ENCODE peak calls at places on chromosome 7, in ten cellular contexts. E is sigmoid colon, G is HepG2, Z is A549, K is K562, B is stomach, P is SK-N-SH, R is suprapubic skin, X is tibial nerve, N is ovary. Y is an unnamed sample.

GRCh38 chr7:112484671-112485097 is 3.9 kb downstream of the LSMEM1 start:
- DNase-seq in G (peak), P (no peak), E (peak), R (peak), N (no peak), Z (peak), K (peak), X (no peak), B (no peak), Y (no peak)

GRCh38 chr7:99404235-99404976 is 4.0 kb downstream of the PDAP1 start:
- DNase-seq in P (no peak), R (no peak), Z (no peak), G (no peak), E (no peak), N (no peak), K (no peak), X (no peak), B (no peak), Y (no peak)

GRCh38 chr7:55254242-55254595 is 110.9 kb upstream of the LANCL2 start:
- DNase-seq in Z (no peak), R (no peak), K (no peak), N (no peak), P (no peak), E (no peak), G (no peak), B (no peak), X (no peak), Y (no peak)

GRCh38 chr7:38903057-38903456 is 5.9 kb downstream of the VPS41 start:
- DNase-seq in K (no peak), Z (no peak), X (no peak), N (no peak), P (no peak), G (no peak), E (no peak), R (no peak), B (no peak), Y (no peak)

GRCh38 chr7:111711426-111712065 is 149.3 kb upstream of the IMMP2L start:
- DNase-seq in B (no peak), Z (no peak), K (no peak), G (no peak), P (no peak), R (no peak), X (no peak), E (no peak), N (no peak), Y (no peak)

GRCh38 chr7:108335264-108335918 is 120.8 kb downstream of the NRCAM start:
- DNase-seq in Z (no peak), G (no peak), N (no peak), X (peak), B (no peak), E (no peak), R (no peak), P (peak), K (no peak), Y (no peak)

GRCh38 chr7:131425992-131426391 is 98.3 kb downstream of the MKLN1 start:
- DNase-seq in B (no peak), G (no peak), X (peak), R (no peak), E (no peak), P (no peak), Z (no peak), N (no peak), K (no peak), Y (no peak)

GRCh38 chr7:7731732-7732131 is 13.3 kb upstream of the RPA3 start:
- DNase-seq in G (peak), Z (no peak), B (no peak), P (no peak), N (no peak), K (no peak), E (no peak), X (no peak), R (no peak), Y (no peak)

GRCh38 chr7:3518546-3518945 is 217.5 kb downstream of the SDK1 start:
- DNase-seq in G (no peak), P (no peak), E (no peak), R (no peak), Z (no peak), N (no peak), B (no peak), X (no peak), K (no peak), Y (no peak)

GRCh38 chr7:155670521-155670920 is 26.1 kb downstream of the RBM33 start:
- DNase-seq in R (no peak), N (no peak), E (no peak), P (no peak), X (no peak), Z (no peak), K (no peak), B (no peak), G (no peak), Y (no peak)

GRCh38 chr7:5594616-5595544 is 171.2 kb upstream of the TNRC18 start:
- DNase-seq in R (peak), E (no peak), Z (no peak), K (peak), G (no peak), B (no peak), N (peak), P (peak), X (no peak), Y (no peak)

GRCh38 chr7:75608451-75609122 is 116.5 kb downstream of the SPDYE5 start:
- DNase-seq in G (no peak), X (no peak), Z (no peak), B (no peak), R (no peak), E (no peak), P (no peak), N (no peak), K (no peak), Y (no peak)

GRCh38 chr7:74365320-74366022 is 76.3 kb downstream of the CLIP2 start:
- DNase-seq in K (peak), G (peak), R (no peak), P (peak), X (peak), N (peak), Z (peak), B (no peak), E (peak), Y (no peak)

GRCh38 chr7:26900283-26900682 is 35.9 kb upstream of the SKAP2 start:
- DNase-seq in Z (no peak), K (no peak), B (no peak), X (no peak), R (no peak), N (no peak), E (no peak), G (no peak), P (no peak), Y (no peak)

GRCh38 chr7:37385787-37386186 is 62.9 kb downstream of the ELMO1 start:
- DNase-seq in P (no peak), X (no peak), R (no peak), N (no peak), B (no peak), K (no peak), E (no peak), Z (no peak), G (no peak), Y (no peak)

GRCh38 chr7:79434098-79434497 is 19.4 kb downstream of the MAGI2 start:
- DNase-seq in B (no peak), R (no peak), K (no peak), X (no peak), G (no peak), E (no peak), Z (no peak), N (no peak), P (no peak), Y (no peak)

GRCh38 chr7:12975387-12975786 is 288.0 kb downstream of the ARL4A start:
- DNase-seq in P (no peak), R (no peak), K (no peak), Z (no peak), G (no peak), N (no peak), B (no peak), E (no peak), X (no peak), Y (no peak)

GRCh38 chr7:150568714-150569113 is 1.5 kb downstream of the GIMAP4 start:
- DNase-seq in E (no peak), B (no peak), X (no peak), N (no peak), G (no peak), K (no peak), Z (no peak), P (no peak), R (no peak), Y (no peak)

GRCh38 chr7:4931932-4932331 is 27.1 kb downstream of the MMD2 start:
- DNase-seq in N (no peak), Z (no peak), X (peak), R (no peak), P (peak), G (peak), K (no peak), E (peak), B (peak), Y (no peak)

GRCh38 chr7:116840256-116840655 is 22.1 kb upstream of the CAPZA2 start:
- DNase-seq in Z (no peak), B (no peak), N (no peak), K (no peak), G (no peak), E (no peak), X (no peak), R (no peak), P (no peak), Y (no peak)

GRCh38 chr7:146875222-146875785 is 758.7 kb downstream of the CNTNAP2 start:
- DNase-seq in B (no peak), R (no peak), K (no peak), G (no peak), Z (no peak), X (no peak), P (no peak), E (no peak), N (no peak), Y (no peak)

DNA sequence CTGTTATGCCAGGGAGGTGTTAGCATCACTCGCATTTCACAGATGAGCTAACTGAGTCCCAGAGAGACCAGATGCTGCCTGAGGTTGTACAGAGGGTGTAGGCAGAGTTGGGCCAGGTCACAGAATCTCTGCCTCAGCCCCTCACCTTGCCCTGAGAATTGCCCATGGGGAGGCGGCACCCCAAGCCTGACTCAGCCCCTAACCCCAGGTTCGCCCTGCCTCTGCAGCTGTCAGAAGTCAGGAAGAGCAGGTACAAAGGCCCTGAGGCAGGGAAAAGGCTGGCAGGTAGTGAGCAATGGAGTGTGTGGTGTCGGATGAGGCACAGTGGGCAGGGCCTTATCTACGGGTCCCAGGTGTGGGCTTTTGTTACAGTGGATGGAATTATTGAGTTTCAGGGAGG is 79.4 kb downstream of the MYL10 start:
- DNase-seq in N (no peak), X (no peak), R (peak), E (peak), K (no peak), G (no peak), P (no peak), B (no peak), Z (no peak), Y (no peak)
- TF ChIP-seq EP300 in N (no peak), X (no peak), R (no peak), E (no peak), K (no peak), G (no peak), P (no peak), B (no peak), Z (no peak), Y (no peak)

GRCh38 chr7:19378340-19378704 is 233.1 kb upstream of the FERD3L start:
- DNase-seq in R (no peak), X (no peak), Z (no peak), P (no peak), B (no peak), E (no peak), K (no peak), N (no peak), G (no peak), Y (no peak)

GRCh38 chr7:19373334-19373733 is 228.1 kb upstream of the FERD3L start:
- DNase-seq in R (no peak), E (no peak), X (no peak), G (no peak), P (no peak), Z (no peak), K (no peak), B (no peak), N (no peak), Y (no peak)

GRCh38 chr7:19376591-19376990 is 231.4 kb upstream of the FERD3L start:
- DNase-seq in E (no peak), K (peak), N (no peak), Z (no peak), G (no peak), P (no peak), B (no peak), R (no peak), X (no peak), Y (no peak)

GRCh38 chr7:19377611-19378339 is 232.6 kb upstream of the FERD3L start:
- DNase-seq in R (no peak), K (no peak), Z (no peak), P (peak), N (no peak), E (no peak), X (no peak), B (no peak), G (no peak), Y (no peak)

DNA sequence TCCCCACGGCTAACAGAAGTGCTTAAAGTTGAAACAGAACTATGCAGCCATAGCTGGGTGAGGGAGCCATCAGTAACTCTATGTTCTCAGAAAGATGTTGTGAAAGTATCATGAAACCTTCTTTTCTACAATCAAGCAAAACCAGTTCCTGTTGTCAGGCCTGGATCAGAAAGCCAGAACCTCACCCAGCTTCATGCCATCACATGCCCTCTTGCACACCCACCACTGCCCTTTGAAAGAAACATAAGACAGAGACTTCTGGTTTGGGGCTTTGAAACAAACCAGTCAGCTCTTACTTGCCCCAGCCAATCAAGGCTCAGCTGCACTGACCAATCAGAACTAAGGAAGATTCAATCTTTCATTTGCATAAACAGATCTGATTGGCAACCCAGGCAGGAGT is 230.8 kb upstream of the FERD3L start:
- DNase-seq in X (no peak), R (no peak), E (no peak), Z (no peak), G (no peak), P (no peak), K (no peak), B (no peak), N (no peak), Y (no peak)
- TF ChIP-seq EP300 in X (no peak), R (no peak), E (no peak), Z (no peak), G (no peak), P (no peak), K (no peak), B (no peak), N (no peak), Y (no peak)

GRCh38 chr7:139075871-139076686 is 33.4 kb downstream of the ZC3HAV1 start:
- DNase-seq in R (no peak), Z (no peak), K (no peak), B (no peak), P (no peak), G (peak), X (no peak), N (no peak), E (no peak), Y (no peak)
- TF ChIP-seq EP300 in R (no peak), Z (no peak), K (no peak), B (no peak), P (no peak), G (no peak), X (no peak), N (no peak), E (no peak), Y (no peak)

DNA sequence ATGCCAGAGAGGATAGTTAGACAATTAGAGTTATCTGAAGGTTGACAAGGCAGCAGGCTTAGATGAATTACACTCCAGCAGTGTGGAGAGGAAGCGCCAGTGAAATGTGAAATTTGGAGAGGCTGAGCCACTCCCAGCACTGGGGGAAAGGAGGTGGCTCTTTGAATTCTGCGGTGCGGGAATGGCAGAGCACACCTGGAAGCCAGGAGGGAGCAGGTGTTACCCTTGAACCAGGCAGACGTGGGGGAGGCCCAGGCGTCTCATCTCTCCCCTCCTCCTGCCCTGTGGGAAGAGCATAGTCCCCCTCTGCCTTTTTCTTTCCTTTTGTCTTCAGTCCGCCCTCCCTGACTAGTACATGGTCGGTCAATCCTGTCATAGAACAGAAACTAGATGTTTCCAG is 203.1 kb downstream of the DPP6 start:
- DNase-seq in Z (no peak), K (no peak), N (no peak), B (no peak), R (no peak), G (no peak), E (no peak), P (peak), X (no peak), Y (peak)
- TF ChIP-seq EP300 in Z (no peak), K (no peak), N (no peak), B (no peak), R (no peak), G (no peak), E (no peak), P (no peak), X (no peak), Y (no peak)

GRCh38 chr7:128858380-128859231 is 4.0 kb upstream of the ATP6V1F start:
- DNase-seq in Z (no peak), R (no peak), B (no peak), E (no peak), K (peak), N (no peak), X (peak), P (no peak), G (no peak), Y (no peak)
- TF ChIP-seq EP300 in Z (no peak), R (no peak), B (no peak), E (no peak), K (no peak), N (no peak), X (no peak), P (no peak), G (no peak), Y (no peak)

GRCh38 chr7:157521752-157522151 is 184.9 kb downstream of the DNAJB6 start:
- DNase-seq in B (no peak), E (peak), P (no peak), X (no peak), Z (no peak), G (no peak), K (no peak), R (no peak), N (no peak), Y (no peak)
- TF ChIP-seq EP300 in B (no peak), E (no peak), P (no peak), X (no peak), Z (no peak), G (no peak), K (no peak), R (no peak), N (no peak), Y (no peak)

DNA sequence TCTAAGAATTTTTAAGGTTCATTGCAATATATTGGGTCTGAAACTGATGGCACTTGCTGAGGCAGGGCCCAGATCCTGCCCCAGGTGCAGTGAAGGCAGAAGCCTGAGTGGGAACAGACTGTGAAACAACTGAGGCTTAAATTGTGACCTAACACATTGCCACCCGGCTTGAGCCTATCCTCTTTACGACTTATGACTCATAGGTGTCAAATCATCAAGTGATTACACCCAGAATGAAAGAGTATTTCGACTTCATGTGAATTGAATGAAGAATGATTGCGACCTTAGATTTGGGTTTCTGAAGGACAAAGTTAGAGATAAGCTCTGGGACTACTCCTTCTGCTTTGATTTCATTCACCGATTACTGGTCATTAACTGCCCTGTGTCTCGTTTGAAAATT is 200.9 kb downstream of the CREB5 start:
- DNase-seq in N (no peak), Z (no peak), E (no peak), G (no peak), P (no peak), X (no peak), K (no peak), B (no peak), R (no peak), Y (no peak)
- TF ChIP-seq EP300 in N (no peak), Z (no peak), E (no peak), G (no peak), P (no peak), X (no peak), K (no peak), B (no peak), R (no peak), Y (no peak)